ENCODE peak calls at places on chromosomes 13 and 19, in five cellular contexts. D is GM23338, X is suprapubic skin, H is breast epithelium, A is stomach. S is an unnamed sample.

GRCh38 chr13:74761794-74762193 is 627.6 kb upstream of the KLF12 start:
- DNase-seq in H (no peak), A (no peak), X (no peak), D (peak; percentile 6), S (no peak)

GRCh38 chr19:33647146-33647545 is 25.4 kb downstream of the CHST8 start:
- DNase-seq in A (peak; percentile 5), X (peak; percentile 13), D (no peak), H (no peak), S (no peak)

GRCh38 chr19:10552596-10553053 is 8.9 kb downstream of the ATG4D start:
- DNase-seq in H (no peak), X (no peak), A (no peak), D (peak; percentile 82), S (no peak)

GRCh38 chr19:36605101-36605838 is at the start of gene ZNF382:
- DNase-seq in H (peak; percentile 59), D (peak; percentile 63), A (peak; percentile 40), X (no peak), S (peak; percentile 82)

GRCh38 chr19:2446390-2446789 is 10.4 kb downstream of the LMNB2 start:
- DNase-seq in H (no peak), A (no peak), D (no peak), X (no peak), S (no peak)

GRCh38 chr13:106756446-106756845 is 188.5 kb upstream of the ARGLU1 start:
- DNase-seq in X (no peak), D (no peak), H (no peak), A (no peak), S (no peak)

GRCh38 chr19:49596407-49596806 is 5.4 kb downstream of the PRR12 start:
- DNase-seq in D (no peak), A (no peak), H (no peak), X (no peak), S (no peak)

GRCh38 chr19:6161271-6161850 is 25.9 kb downstream of the ACSBG2 start:
- DNase-seq in D (peak; percentile 86), H (no peak), X (no peak), A (no peak), S (no peak)

GRCh38 chr13:73107459-73107858 is 48.7 kb downstream of the KLF5 start:
- DNase-seq in H (no peak), D (no peak), A (no peak), X (no peak), S (no peak)

GRCh38 chr19:9917322-9917721 is 19.0 kb downstream of the OLFM2 start:
- DNase-seq in X (no peak), H (no peak), A (peak; percentile 26), D (peak; percentile 91), S (no peak)

GRCh38 chr19:45569619-45570421 is 14.8 kb downstream of the OPA3 start:
- DNase-seq in D (peak; percentile 88), X (no peak), A (peak; percentile 76), H (no peak), S (no peak)

GRCh38 chr13:40609972-40610726 is 56.3 kb downstream of the FOXO1 start:
- DNase-seq in H (no peak), X (no peak), A (no peak), D (no peak), S (no peak)

GRCh38 chr13:28574617-28575142 is 79.8 kb upstream of the FLT1 start:
- DNase-seq in H (no peak), D (no peak), A (no peak), X (no peak), S (no peak)

GRCh38 chr19:40771101-40771539 is 4.2 kb upstream of the MIA start:
- DNase-seq in H (no peak), D (peak; percentile 49), A (no peak), X (no peak), S (no peak)

GRCh38 chr19:374183-374885 is 29.7 kb upstream of the MIER2 start:
- DNase-seq in A (no peak), X (no peak), D (no peak), H (no peak), S (peak; percentile 55)

GRCh38 chr13:32023096-32023495 is 8.5 kb upstream of the FRY start:
- DNase-seq in D (no peak), X (no peak), A (no peak), H (no peak), S (no peak)

GRCh38 chr13:49936085-49936942 is at the start of gene SPRYD7:
- DNase-seq in D (peak; percentile 98), H (peak; percentile 96), X (peak; percentile 98), A (peak; percentile 98), S (peak; percentile 98)

GRCh38 chr19:53853707-53854106 is 14.0 kb upstream of the MYADM start:
- DNase-seq in H (no peak), A (no peak), D (no peak), X (no peak), S (no peak)

GRCh38 chr19:39319892-39320168 is 833 bp downstream of the LRFN1 start:
- DNase-seq in A (no peak), X (no peak), H (no peak), D (peak; percentile 16), S (no peak)

GRCh38 chr13:42101821-42102580 is 53.6 kb downstream of the DGKH start:
- DNase-seq in H (no peak), D (no peak), X (no peak), A (no peak), S (no peak)

GRCh38 chr13:109885235-109885634 is 98.9 kb upstream of the IRS2 start:
- DNase-seq in A (no peak), X (no peak), D (no peak), H (no peak), S (no peak)

GRCh38 chr19:3665681-3666544 is 34.4 kb downstream of the PIP5K1C start:
- DNase-seq in H (peak; percentile 77), D (peak; percentile 61), A (peak; percentile 69), X (peak; percentile 86), S (peak; percentile 86)

GRCh38 chr13:113863511-113864302 is at the start of gene GAS6:
- DNase-seq in D (peak; percentile 48), A (peak; percentile 72), X (peak; percentile 76), H (peak; percentile 58), S (no peak)

GRCh38 chr13:100389617-100390016 is 199.0 kb downstream of the GGACT start:
- DNase-seq in X (no peak), H (no peak), D (no peak), A (no peak), S (no peak)

GRCh38 chr19:38395381-38396127 is 7.1 kb downstream of the SPRED3 start:
- DNase-seq in H (no peak), A (no peak), X (no peak), D (peak; percentile 40), S (no peak)

GRCh38 chr19:48539503-48540096 is 12.4 kb upstream of the SULT2B1 start:
- DNase-seq in X (no peak), H (no peak), A (peak; percentile 53), D (no peak), S (peak; percentile 72)

GRCh38 chr19:13033819-13034611 is 38.7 kb downstream of the NFIX start:
- DNase-seq in X (no peak), H (peak; percentile 83), A (peak; percentile 77), D (peak; percentile 87), S (peak; percentile 96)
- H3K27ac ChIP-seq in X (peak overlapping the region; percentile 90), H (peak overlapping the region; percentile 95), A (peak overlapping the region; percentile 49), D (no peak overlapping the region), S (peak overlapping the region; percentile 98)

DNA sequence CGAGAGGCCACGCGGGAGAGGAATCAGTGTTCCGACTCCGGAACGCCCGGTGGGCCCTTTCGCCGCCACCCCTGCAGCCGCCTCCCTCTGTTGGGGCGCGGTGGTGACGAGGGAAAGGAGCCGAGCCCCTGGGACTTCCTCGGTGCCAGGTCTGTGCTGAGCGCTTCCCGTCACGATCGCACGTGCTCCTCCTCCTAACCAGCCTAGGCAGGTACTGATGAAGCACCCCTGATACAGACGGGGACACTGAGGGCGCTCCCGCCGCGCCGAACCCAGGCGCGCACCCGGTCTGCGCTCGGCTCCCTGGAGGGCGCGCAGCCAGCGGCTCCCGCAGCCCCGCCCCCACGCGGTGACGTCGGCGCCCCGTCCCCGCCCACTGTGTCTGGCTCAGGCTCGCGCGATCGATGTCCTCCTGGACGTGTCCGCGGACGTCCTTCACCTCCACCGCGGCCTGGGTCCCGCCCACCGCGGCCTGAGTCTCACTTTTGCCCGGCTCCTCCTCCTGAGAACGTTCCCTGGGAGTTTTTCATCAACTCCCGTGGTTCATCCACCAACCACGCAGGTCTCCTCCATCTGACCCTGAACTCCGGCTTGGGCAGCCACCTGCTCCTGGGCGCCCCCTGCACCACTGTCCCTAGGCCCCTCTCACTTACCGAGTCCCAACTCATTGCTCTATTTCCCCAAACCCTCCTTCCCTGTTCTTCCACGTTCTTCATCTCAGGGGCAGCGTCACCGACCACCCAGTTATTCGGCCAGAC is 2.6 kb upstream of the KLK15 start:
- DNase-seq in H (peak; percentile 62), D (peak; percentile 83), X (no peak), A (peak; percentile 78), S (peak; percentile 78)
- TF ChIP-seq POLR2AphosphoS5 in H (no peak), D (peak; percentile 93), X (no peak), A (no peak), S (peak; percentile 61)

GRCh38 chr19:18846862-18847515 is 15.2 kb downstream of the UPF1 start:
- DNase-seq in X (peak; percentile 86), H (no peak), D (peak; percentile 92), A (peak; percentile 80), S (peak; percentile 91)
- H3K4me1 ChIP-seq in X (peaks cover 81% of the 10 kb centered on the region), H (peaks cover 23% of the 10 kb centered on the region), D (no peaks in the 10 kb centered on the region), A (peaks cover 46% of the 10 kb centered on the region), S (peaks cover 64% of the 10 kb centered on the region)

DNA sequence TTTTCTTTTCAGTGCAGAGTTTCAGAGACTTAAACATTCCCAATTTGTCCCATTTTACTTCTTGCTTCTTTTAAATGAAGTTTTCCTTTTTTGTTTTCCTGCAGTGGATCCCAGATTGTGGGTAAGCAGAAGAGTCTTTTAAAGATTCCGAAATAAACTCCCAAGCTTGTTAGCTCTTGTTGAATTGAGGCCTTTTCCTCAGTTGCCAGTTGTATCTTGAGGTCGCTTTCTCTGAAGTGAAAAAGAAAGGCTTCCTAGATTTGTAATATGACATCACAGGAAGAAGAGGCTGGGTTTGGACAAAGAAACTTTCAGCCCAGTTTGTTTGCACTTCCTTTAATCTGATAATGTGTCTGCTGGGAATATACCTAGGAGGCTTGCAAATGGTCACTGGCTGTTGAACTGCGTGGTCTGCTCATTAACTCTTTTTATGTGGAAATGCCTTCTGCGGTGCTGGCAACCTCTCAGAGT is at the start of gene LPAR6:
- DNase-seq in X (no peak), D (peak; percentile 35), A (no peak), H (no peak), S (no peak)
- H3K27ac ChIP-seq in X (peak within 1 kb of the TSS; percentile 84), D (peak within 1 kb of the TSS; percentile 66), A (peak within 1 kb of the TSS; percentile 31), H (peak within 1 kb of the TSS; percentile 88), S (peak within 1 kb of the TSS; percentile 69)

S was measured in sigmoid colon.